ENCODE peak calls at places on chromosomes 6 and 20, in five cellular contexts. K is lower lobe of right lung, A is suprapubic skin, X is GM13977, V is body of pancreas. L is an unnamed sample.

GRCh38 chr6:169811072-169811471 is 59.6 kb downstream of the ERMARD start:
- DNase-seq in K (no peak), A (peak; percentile 72), V (no peak), X (no peak), L (no peak)

GRCh38 chr6:159056003-159056402 is 11.2 kb upstream of the TAGAP start:
- DNase-seq in V (no peak), K (no peak), X (no peak), A (no peak), L (no peak)

GRCh38 chr20:59749293-59749680 is 144.9 kb downstream of the PHACTR3 start:
- DNase-seq in V (no peak), A (no peak), X (no peak), K (no peak), L (peak; percentile 50)

GRCh38 chr6:2630362-2630761 is 120.4 kb downstream of the MYLK4 start:
- DNase-seq in V (peak; percentile 25), A (no peak), K (no peak), X (no peak), L (no peak)

GRCh38 chr20:4633780-4634179 is 87.9 kb upstream of the PRND start:
- DNase-seq in X (no peak), A (no peak), V (no peak), K (no peak), L (no peak)

GRCh38 chr20:30513050-30513628 is 744.3 kb upstream of the DEFB115 start:
- DNase-seq in V (no peak), A (no peak), K (no peak), X (peak; percentile 17), L (no peak)

GRCh38 chr6:110341671-110342304 is 16.4 kb downstream of the METTL24 start:
- DNase-seq in A (no peak), K (no peak), X (no peak), V (no peak), L (no peak)

GRCh38 chr20:16428112-16428511 is 145.1 kb downstream of the KIF16B start:
- DNase-seq in X (no peak), A (no peak), K (no peak), V (peak; percentile 36), L (no peak)

GRCh38 chr6:33664506-33665057 is 43.5 kb downstream of the ITPR3 start:
- DNase-seq in K (no peak), X (no peak), A (no peak), V (no peak), L (peak; percentile 87)

GRCh38 chr6:6712979-6713514 is 124.5 kb downstream of the LY86 start:
- DNase-seq in A (no peak), V (no peak), K (peak; percentile 63), X (no peak), L (no peak)

GRCh38 chr6:7784248-7784647 is 58.3 kb downstream of the BMP6 start:
- DNase-seq in V (no peak), K (no peak), X (no peak), A (no peak), L (no peak)

GRCh38 chr20:60395993-60396392 is 437.8 kb downstream of the CDH26 start:
- DNase-seq in X (no peak), K (no peak), V (peak; percentile 10), A (no peak), L (no peak)

GRCh38 chr6:95636552-95637376 is 59.4 kb downstream of the MANEA start:
- DNase-seq in V (no peak), X (no peak), K (no peak), A (no peak), L (peak; percentile 59)

GRCh38 chr20:15940127-15940526 is 633.1 kb downstream of the KIF16B start:
- DNase-seq in A (no peak), V (no peak), K (no peak), X (no peak), L (no peak)

GRCh38 chr6:142796571-142796970 is 148.4 kb downstream of the HIVEP2 start:
- DNase-seq in X (no peak), A (no peak), K (peak; percentile 46), V (no peak), L (no peak)

GRCh38 chr6:166715065-166715464 is 88.0 kb upstream of the RPS6KA2 start:
- DNase-seq in A (no peak), K (no peak), X (no peak), V (no peak), L (no peak)
- TF ChIP-seq CTCF in A (no peak), K (no peak), X (no peak), V (no peak), L (no peak)

GRCh38 chr20:50508171-50508761 is 1.9 kb upstream of the PTPN1 start:
- DNase-seq in V (no peak), X (no peak), K (no peak), A (no peak), L (no peak)

GRCh38 chr20:50501970-50502745 is 8.0 kb upstream of the PTPN1 start:
- DNase-seq in X (no peak), K (peak; percentile 52), V (no peak), A (no peak), L (no peak)

GRCh38 chr20:50509923-50510705 is at the start of gene PTPN1:
- DNase-seq in K (peak; percentile 98), A (peak; percentile 99), X (peak; percentile 96), V (peak; percentile 99), L (peak; percentile 99)

GRCh38 chr20:50506270-50506579 is 4.0 kb upstream of the PTPN1 start:
- DNase-seq in V (no peak), A (no peak), X (no peak), K (no peak), L (no peak)

DNA sequence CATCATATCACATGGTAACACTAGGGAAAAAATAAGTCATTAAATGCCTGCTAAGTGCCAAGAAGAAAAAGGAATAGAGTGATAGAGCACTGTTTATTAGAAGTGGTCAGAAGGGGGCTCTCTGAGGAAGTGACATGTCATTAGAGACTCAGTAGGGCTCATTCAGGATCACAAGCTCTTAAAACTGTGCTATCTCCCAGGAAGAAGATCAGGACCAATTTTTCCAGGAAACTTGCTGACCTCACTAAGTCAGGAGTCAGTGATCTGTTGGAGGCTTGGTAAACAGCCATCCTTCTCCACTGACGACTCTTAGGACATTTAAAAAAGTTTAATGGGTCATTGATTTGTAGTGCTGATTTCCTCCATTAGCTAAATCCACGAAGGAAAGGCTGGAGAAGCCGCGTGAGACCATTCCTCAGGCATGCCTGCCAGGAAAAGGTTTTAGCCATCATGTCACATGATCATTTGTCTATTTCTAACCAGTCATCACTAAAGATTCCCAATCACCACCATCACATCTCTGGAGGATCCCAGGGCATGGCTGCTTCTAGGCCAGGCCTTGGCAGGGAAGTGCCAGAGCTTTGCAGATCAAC is 5.9 kb upstream of the PTPN1 start:
- DNase-seq in V (no peak), K (no peak), X (no peak), A (no peak), L (no peak)
- TF ChIP-seq CTCF in V (no peak), K (no peak), X (peak; percentile 42), A (no peak), L (peak; percentile 70)

GRCh38 chr6:27650620-27651370 is 177.9 kb upstream of the ZNF184 start:
- DNase-seq in X (peak; percentile 73), A (no peak), K (no peak), V (peak; percentile 29), L (no peak)
- TF ChIP-seq CTCF in X (peak; percentile 30), A (no peak), K (no peak), V (no peak), L (peak; percentile 61)

GRCh38 chr20:47515843-47516242 is 14.2 kb downstream of the NCOA3 start:
- DNase-seq in A (no peak), X (no peak), V (no peak), K (no peak), L (no peak)

GRCh38 chr20:47527004-47527800 is 25.5 kb downstream of the NCOA3 start:
- DNase-seq in A (no peak), X (no peak), V (no peak), K (no peak), L (no peak)

GRCh38 chr20:47524385-47524784 is 22.7 kb downstream of the NCOA3 start:
- DNase-seq in K (no peak), V (no peak), A (no peak), X (no peak), L (no peak)

DNA sequence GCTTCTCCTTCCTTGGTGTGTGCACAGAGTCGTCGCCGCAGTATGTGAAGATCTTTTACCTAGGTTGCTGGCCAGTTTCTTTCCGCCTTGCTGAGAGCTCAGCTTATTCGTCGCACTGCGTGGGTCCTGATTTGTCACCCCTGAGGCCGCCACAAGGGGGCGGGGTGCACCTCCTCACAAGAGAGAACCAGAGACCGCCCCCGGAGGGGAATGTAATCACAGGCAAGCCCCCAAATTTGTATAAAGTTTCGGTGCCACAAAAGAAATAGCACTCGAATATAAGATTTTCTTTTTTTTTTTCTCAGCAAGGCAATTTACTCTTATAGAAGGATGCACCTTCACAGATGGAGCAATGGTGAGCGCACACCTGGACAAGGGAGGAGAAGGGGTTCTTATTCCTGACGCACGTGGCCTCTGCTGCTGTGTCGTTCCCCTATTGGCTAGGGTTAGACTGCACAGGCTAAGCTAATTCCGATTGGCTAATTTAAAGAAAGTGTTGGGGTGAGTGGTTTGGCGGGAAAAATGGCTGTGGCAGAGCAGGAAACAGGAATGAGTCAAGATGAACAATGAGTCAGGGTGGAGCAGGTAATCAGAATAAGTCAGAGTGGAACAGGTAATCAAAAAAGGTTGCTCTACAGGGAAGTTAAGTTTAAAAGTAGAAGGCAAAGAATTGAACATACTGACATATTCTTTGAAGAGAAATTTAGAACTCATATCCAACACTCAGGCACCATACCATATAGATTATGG is 19.5 kb downstream of the NCOA3 start:
- DNase-seq in A (no peak), X (no peak), V (no peak), K (no peak), L (no peak)
- TF ChIP-seq CTCF in A (no peak), X (no peak), V (no peak), K (no peak), L (peak; percentile 66)

GRCh38 chr6:61887425-61887824 is 398.6 kb downstream of the KHDRBS2 start:
- DNase-seq in A (no peak), K (no peak), V (no peak), X (no peak), L (no peak)

GRCh38 chr6:61886608-61887259 is 399.3 kb downstream of the KHDRBS2 start:
- DNase-seq in A (no peak), X (no peak), K (no peak), V (no peak), L (no peak)
- TF ChIP-seq CTCF in A (no peak), X (peak; percentile 13), K (no peak), V (no peak), L (peak; percentile 68)